ENCODE peak calls at places on chromosomes 6 and 20, in six cellular contexts. Y, X, S, C, R and W are unnamed samples.

GRCh38 chr20:49769125-49769581 is 43.5 kb upstream of the SLC9A8 start:
- DNase-seq in Y (no peak), X (no peak), S (no peak), C (no peak), R (no peak), W (no peak)

GRCh38 chr6:151310852-151311767 is 71.3 kb downstream of the AKAP12 start:
- DNase-seq in Y (no peak), X (no peak), S (no peak), C (peak), R (no peak), W (no peak)

GRCh38 chr6:37981626-37982025 is 162.1 kb downstream of the ZFAND3 start:
- DNase-seq in Y (no peak), X (no peak), S (no peak), C (no peak), R (no peak), W (no peak)

GRCh38 chr20:52433326-52434040 is 241.9 kb upstream of the ZFP64 start:
- DNase-seq in Y (no peak), X (no peak), S (no peak), C (no peak), R (no peak), W (no peak)

GRCh38 chr6:75171151-75171550 is 34.7 kb downstream of the COL12A1 start:
- DNase-seq in Y (no peak), X (no peak), S (no peak), C (no peak), R (no peak), W (no peak)

GRCh38 chr6:52576392-52577021 is 353 bp downstream of the TRAM2 start:
- DNase-seq in Y (peak), X (peak), S (peak), C (peak), R (peak), W (peak)

GRCh38 chr6:136123464-136123863 is 126.6 kb downstream of the MTFR2 start:
- DNase-seq in Y (no peak), X (no peak), S (peak), C (no peak), R (no peak), W (no peak)

GRCh38 chr6:158321960-158322359 is 9.7 kb downstream of the TULP4 start:
- DNase-seq in Y (no peak), X (no peak), S (peak), C (no peak), R (no peak), W (no peak)

GRCh38 chr20:49969946-49970345 is 12.8 kb upstream of the SNAI1 start:
- DNase-seq in Y (no peak), X (no peak), S (peak), C (no peak), R (no peak), W (no peak)

GRCh38 chr6:126086560-126086959 is 100.2 kb downstream of the TRMT11 start:
- DNase-seq in Y (no peak), X (no peak), S (no peak), C (no peak), R (peak), W (no peak)

GRCh38 chr6:125393449-125393858 is 91.7 kb upstream of the HDDC2 start:
- DNase-seq in Y (no peak), X (no peak), S (no peak), C (no peak), R (peak), W (no peak)

GRCh38 chr6:55668625-55669024 is 89.6 kb upstream of the HMGCLL1 start:
- DNase-seq in Y (no peak), X (no peak), S (no peak), C (no peak), R (no peak), W (no peak)